ENCODE peak calls at places on chromosomes 11 and 22, in nine cellular contexts. U is HS-27A; B is choroid plexus epithelial cell; G is stimulated activated CD4-positive, alpha-beta T cell treated with anti-CD3 and anti-CD28 coated beads, Interleukin-4, amount 100 ng/mL, for 1 hour; P is T-helper 2 cell; X is NCI-H446 treated with DMSO at 0.1 percent for 48 hours; Y is activated CD8-positive, alpha-beta memory T cell treated with anti-CD3 and anti-CD28 coated beads for 1 hour; N is HAP-1; O is stimulated activated naive CD4-positive, alpha-beta T cell. Z is an unnamed sample.
A peak's percentile ranks its signal among the peaks of the same experiment; 100 is the strongest.

GRCh38 chr11:9493492-9493891 is 32.7 kb downstream of the ZNF143 start:
- DNase-seq in U (no peak), B (no peak), G (no peak), P (no peak), X (no peak), Y (no peak), N (no peak), O (no peak), Z (no peak)

GRCh38 chr11:36385121-36385530 is 89.0 kb downstream of the PRR5L start:
- DNase-seq in U (no peak), B (peak; percentile 74), G (no peak), P (no peak), X (no peak), Y (no peak), N (no peak), O (no peak), Z (no peak)

GRCh38 chr22:47421846-47422245 is 659.4 kb downstream of the TBC1D22A start:
- DNase-seq in U (no peak), B (no peak), G (no peak), P (no peak), X (no peak), Y (no peak), N (no peak), O (no peak), Z (no peak)

GRCh38 chr11:57457643-57458023 is 2.7 kb upstream of the RTN4RL2 start:
- DNase-seq in U (no peak), B (no peak), G (no peak), P (no peak), X (no peak), Y (no peak), N (no peak), O (no peak), Z (no peak)

GRCh38 chr11:118522571-118523072 is 4.7 kb upstream of the TTC36 start:
- DNase-seq in U (no peak), B (peak; percentile 66), G (no peak), P (no peak), X (no peak), Y (no peak), N (no peak), O (no peak), Z (peak; percentile 53)

GRCh38 chr11:69083531-69084247 is 35.0 kb downstream of the TPCN2 start:
- DNase-seq in U (no peak), B (no peak), G (no peak), P (no peak), X (no peak), Y (no peak), N (no peak), O (no peak), Z (no peak)

GRCh38 chr11:23903044-23903704 is 593.7 kb upstream of the LUZP2 start:
- DNase-seq in U (peak; percentile 96), B (peak; percentile 96), G (no peak), P (no peak), X (no peak), Y (no peak), N (no peak), O (no peak), Z (peak; percentile 23)

GRCh38 chr11:61683961-61684869 is 4.0 kb downstream of the DAGLA start:
- DNase-seq in U (no peak), B (peak; percentile 50), G (no peak), P (no peak), X (no peak), Y (no peak), N (no peak), O (peak; percentile 20), Z (no peak)

GRCh38 chr11:60514055-60514454 is 1.1 kb upstream of the MS4A13 start:
- DNase-seq in U (no peak), B (no peak), G (no peak), P (no peak), X (no peak), Y (no peak), N (no peak), O (no peak), Z (no peak)

GRCh38 chr22:19292262-19293230 is 1.0 kb upstream of the CLTCL1 start:
- DNase-seq in U (no peak), B (no peak), G (peak; percentile 6), P (no peak), X (no peak), Y (no peak), N (no peak), O (no peak), Z (no peak)

GRCh38 chr22:25202290-25202921 is 2.7 kb downstream of the CRYBB3 start:
- DNase-seq in U (peak; percentile 7), B (peak; percentile 72), G (peak; percentile 48), P (peak; percentile 33), X (peak; percentile 19), Y (no peak), N (peak; percentile 58), O (peak; percentile 2), Z (peak; percentile 80)

GRCh38 chr11:29019960-29020683 is 911.9 kb downstream of the METTL15 start:
- DNase-seq in U (no peak), B (peak; percentile 81), G (no peak), P (no peak), X (no peak), Y (no peak), N (no peak), O (no peak), Z (peak; percentile 76)

GRCh38 chr11:74460481-74461154 is 6.7 kb downstream of the KCNE3 start:
- DNase-seq in U (no peak), B (peak; percentile 72), G (no peak), P (no peak), X (no peak), Y (no peak), N (no peak), O (no peak), Z (no peak)

GRCh38 chr11:22304337-22304961 is 33.7 kb upstream of the SLC17A6 start:
- DNase-seq in U (no peak), B (peak; percentile 53), G (no peak), P (no peak), X (peak; percentile 72), Y (no peak), N (peak; percentile 57), O (no peak), Z (peak; percentile 38)

GRCh38 chr11:117334896-117335295 is 7.2 kb downstream of the CEP164 start:
- DNase-seq in U (no peak), B (no peak), G (no peak), P (no peak), X (no peak), Y (no peak), N (no peak), O (no peak), Z (no peak)

GRCh38 chr22:46287873-46288751 is 8.6 kb upstream of the GTSE1 start:
- DNase-seq in U (no peak), B (no peak), G (no peak), P (no peak), X (no peak), Y (no peak), N (no peak), O (no peak), Z (no peak)

GRCh38 chr22:39967996-39968968 is 8.1 kb downstream of the TMA7B start:
- DNase-seq in U (no peak), B (no peak), G (no peak), P (no peak), X (no peak), Y (no peak), N (peak; percentile 52), O (no peak), Z (no peak)

GRCh38 chr11:131685906-131686305 is 315.5 kb downstream of the NTM start:
- DNase-seq in U (no peak), B (no peak), G (no peak), P (no peak), X (no peak), Y (no peak), N (no peak), O (no peak), Z (no peak)

GRCh38 chr11:36532908-36533601 is 23.0 kb upstream of the TRAF6 start:
- DNase-seq in U (no peak), B (peak; percentile 68), G (no peak), P (no peak), X (no peak), Y (no peak), N (no peak), O (no peak), Z (no peak)

GRCh38 chr11:13137778-13138400 is 128.8 kb downstream of the RASSF10 start:
- DNase-seq in U (no peak), B (no peak), G (no peak), P (no peak), X (no peak), Y (no peak), N (no peak), O (no peak), Z (no peak)

GRCh38 chr22:44620129-44620840 is 81.7 kb upstream of the PRR5 start:
- DNase-seq in U (no peak), B (peak; percentile 61), G (peak; percentile 62), P (peak; percentile 43), X (no peak), Y (peak; percentile 78), N (peak; percentile 32), O (peak; percentile 72), Z (peak; percentile 22)

Z was measured in HT-29.